ENCODE peak calls at places on chromosomes 16 and 17, in six cellular contexts. D, N, Z, R, S and P are unnamed samples.

GRCh38 chr16:74025-74424 is 1.6 kb upstream of the RHBDF1 start:
- DNase-seq in D (no peak), N (no peak), Z (no peak), R (no peak), S (no peak), P (no peak)

GRCh38 chr17:55614061-55614460 is 102.8 kb upstream of the SMIM36 start:
- DNase-seq in D (no peak), N (no peak), Z (no peak), R (no peak), S (no peak), P (no peak)

GRCh38 chr16:4599545-4599944 is 15.1 kb downstream of the UBALD1 start:
- DNase-seq in D (no peak), N (no peak), Z (no peak), R (no peak), S (no peak), P (no peak)

GRCh38 chr16:28494141-28494851 is at the start of gene APOBR:
- DNase-seq in D (peak; percentile 93), N (no peak), Z (peak; percentile 18), R (no peak), S (peak; percentile 31), P (no peak)

GRCh38 chr17:40469805-40470675 is 26.8 kb downstream of the IGFBP4 start:
- DNase-seq in D (no peak), N (no peak), Z (no peak), R (no peak), S (no peak), P (no peak)

GRCh38 chr17:31067699-31068184 is 27.0 kb upstream of the NF1 start:
- DNase-seq in D (no peak), N (no peak), Z (no peak), R (peak; percentile 14), S (no peak), P (peak; percentile 63)

GRCh38 chr17:58310511-58311428 is 17.8 kb downstream of the TSPOAP1 start:
- DNase-seq in D (no peak), N (peak; percentile 30), Z (no peak), R (no peak), S (no peak), P (no peak)

GRCh38 chr16:27382187-27382855 is 19.7 kb upstream of the IL21R start:
- DNase-seq in D (no peak), N (no peak), Z (no peak), R (no peak), S (no peak), P (no peak)

GRCh38 chr16:57382535-57383275 is 10.4 kb downstream of the CX3CL1 start:
- DNase-seq in D (no peak), N (no peak), Z (no peak), R (no peak), S (no peak), P (no peak)

GRCh38 chr16:10609410-10609774 is 29.0 kb upstream of the EMP2 start:
- DNase-seq in D (no peak), N (no peak), Z (peak; percentile 30), R (no peak), S (no peak), P (no peak)

GRCh38 chr16:50598256-50598894 is 50.2 kb downstream of the NKD1 start:
- DNase-seq in D (no peak), N (peak; percentile 47), Z (no peak), R (no peak), S (no peak), P (no peak)

GRCh38 chr16:85005278-85006069 is 5.9 kb downstream of the ZDHHC7 start:
- DNase-seq in D (no peak), N (no peak), Z (peak; percentile 67), R (no peak), S (peak; percentile 67), P (no peak)

GRCh38 chr17:80422276-80422675 is 7.3 kb downstream of the ENDOV start:
- DNase-seq in D (no peak), N (peak; percentile 36), Z (peak; percentile 21), R (no peak), S (no peak), P (no peak)

GRCh38 chr17:19457046-19457445 is 46.0 kb downstream of the RNF112 start:
- DNase-seq in D (peak; percentile 50), N (no peak), Z (no peak), R (no peak), S (no peak), P (no peak)

GRCh38 chr17:81731271-81731670 is 19.2 kb downstream of the SLC25A10 start:
- DNase-seq in D (no peak), N (no peak), Z (no peak), R (no peak), S (no peak), P (no peak)

DNA sequence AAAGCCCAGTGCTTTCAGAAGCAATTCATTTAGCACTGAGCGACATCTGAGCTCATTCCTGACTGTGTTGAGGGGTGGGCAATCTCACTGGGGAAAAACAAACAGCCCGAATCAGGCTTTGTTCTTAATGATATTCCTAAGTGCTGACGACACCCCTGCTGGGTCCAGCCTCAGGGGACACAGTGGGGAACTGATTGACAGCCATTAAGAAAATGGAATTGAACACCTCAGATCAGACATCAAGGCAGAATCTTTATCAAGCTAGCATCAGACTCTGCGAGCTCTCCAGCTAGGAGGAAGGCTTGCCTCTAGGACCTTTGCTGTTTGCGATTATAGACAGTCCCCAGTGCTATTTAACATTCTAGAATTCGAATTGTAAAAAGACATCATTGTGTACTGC is 22.6 kb upstream of the LYRM9 start:
- DNase-seq in D (no peak), N (no peak), Z (no peak), R (no peak), S (no peak), P (no peak)
- TF ChIP-seq EP300 in D (no peak), N (no peak), Z (no peak), R (no peak), S (no peak), P (no peak)

GRCh38 chr17:49748791-49749190 is 15.1 kb downstream of the FAM117A start:
- DNase-seq in D (no peak), N (no peak), Z (no peak), R (no peak), S (no peak), P (no peak)
- TF ChIP-seq EP300 in D (no peak), N (no peak), Z (no peak), R (no peak), S (no peak), P (no peak)

GRCh38 chr17:7252176-7253043 is at the start of gene ELP5:
- DNase-seq in D (peak; percentile 98), N (peak; percentile 91), Z (peak; percentile 96), R (peak; percentile 94), S (peak; percentile 95), P (peak; percentile 98)
- TF ChIP-seq EP300 in D (no peak), N (no peak), Z (no peak), R (peak; percentile 27), S (peak; percentile 91), P (no peak)

GRCh38 chr17:78315355-78316114 is 44.3 kb downstream of the SOCS3 start:
- DNase-seq in D (peak; percentile 97), N (peak; percentile 57), Z (peak; percentile 95), R (peak; percentile 45), S (peak; percentile 86), P (peak; percentile 94)
- TF ChIP-seq EP300 in D (peak; percentile 49), N (no peak), Z (peak; percentile 85), R (no peak), S (peak; percentile 78), P (peak; percentile 67)

DNA sequence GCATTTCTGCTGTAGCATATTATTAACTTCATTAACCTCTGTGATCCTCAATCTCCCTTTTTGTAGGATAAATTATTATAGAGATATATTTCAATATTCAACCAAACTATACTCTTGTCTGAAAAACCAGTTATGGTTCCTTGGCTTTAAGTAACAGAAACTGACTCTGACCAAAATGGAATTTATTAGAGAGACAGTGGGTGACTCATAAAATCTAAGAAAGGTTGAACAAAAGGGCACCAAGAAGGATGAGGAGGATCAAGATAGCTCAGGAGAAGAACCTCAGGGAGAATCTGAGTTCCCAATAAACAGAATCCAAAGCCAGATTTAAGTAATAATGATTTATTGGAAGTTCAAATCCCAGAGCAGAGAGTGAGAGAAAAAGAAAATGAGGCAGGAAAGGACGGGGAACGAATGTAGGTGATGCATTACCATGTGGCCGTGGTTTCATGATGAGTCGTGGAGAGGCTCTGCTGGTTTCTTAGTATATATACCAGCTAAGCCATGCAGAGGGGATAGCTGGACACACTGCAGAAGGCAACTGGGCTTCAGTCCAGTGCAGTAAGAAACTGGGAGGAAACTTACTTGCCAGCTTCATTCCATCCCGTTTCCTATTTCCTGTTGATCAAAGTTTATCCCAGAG is 151.5 kb upstream of the GOT2 start:
- DNase-seq in D (no peak), N (no peak), Z (no peak), R (no peak), S (no peak), P (no peak)
- TF ChIP-seq EP300 in D (no peak), N (no peak), Z (no peak), R (no peak), S (no peak), P (no peak)

GRCh38 chr16:30104090-30104489 is 8.1 kb upstream of the YPEL3 start:
- DNase-seq in D (no peak), N (no peak), Z (no peak), R (no peak), S (no peak), P (no peak)

GRCh38 chr16:30108059-30108855 is 5.1 kb downstream of the GDPD3 start:
- DNase-seq in D (no peak), N (no peak), Z (no peak), R (no peak), S (no peak), P (no peak)

DNA sequence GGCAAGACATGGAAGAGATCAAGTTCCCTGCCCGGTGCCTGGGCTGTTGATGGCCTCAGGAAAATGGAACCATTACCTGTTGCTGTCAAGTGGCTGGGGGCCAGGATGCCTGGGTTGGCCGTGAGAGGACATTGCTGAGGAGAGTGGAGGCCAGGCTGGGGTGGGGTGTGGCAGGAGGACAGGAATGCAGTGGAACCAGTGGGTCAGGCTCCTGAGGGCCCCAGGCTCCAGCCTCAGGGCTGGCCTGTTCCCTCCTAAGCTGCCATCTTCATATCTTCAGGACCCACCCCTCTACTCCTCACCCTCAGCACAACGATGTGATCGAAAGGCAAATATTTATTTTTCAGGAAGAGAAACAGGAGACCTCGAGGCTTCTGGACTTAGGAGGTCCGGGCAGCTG is 8.5 kb upstream of the YPEL3 start:
- DNase-seq in D (no peak), N (no peak), Z (no peak), R (no peak), S (no peak), P (no peak)
- TF ChIP-seq EP300 in D (no peak), N (no peak), Z (no peak), R (no peak), S (no peak), P (no peak)